ENCODE peak calls at places on chromosome 20, in six cellular contexts. W is HFF-Myc, N is uterus, X is breast epithelium, Z is AG09309, J is GM06990. V is an unnamed sample.
A peak's percentile ranks its signal among the peaks of the same experiment; 100 is the strongest.

GRCh38 chr20:1600736-1601135 is 19.1 kb downstream of the SIRPB1 start:
- DNase-seq in W (no peak), N (no peak), X (no peak), Z (no peak), J (no peak), V (no peak)

GRCh38 chr20:23880426-23880825 is 878 bp upstream of the CST5 start:
- DNase-seq in W (no peak), N (no peak), X (no peak), Z (no peak), J (no peak), V (no peak)

GRCh38 chr20:46939031-46939430 is 44.4 kb downstream of the EYA2 start:
- DNase-seq in W (no peak), N (no peak), X (no peak), Z (no peak), J (no peak), V (no peak)

GRCh38 chr20:24915440-24915839 is 33.6 kb upstream of the CST7 start:
- DNase-seq in W (no peak), N (no peak), X (no peak), Z (no peak), J (no peak), V (no peak)

GRCh38 chr20:61896058-61896961 is 169.4 kb downstream of the TAF4 start:
- DNase-seq in W (no peak), N (no peak), X (no peak), Z (no peak), J (no peak), V (no peak)

GRCh38 chr20:62141397-62142251 is 1.6 kb downstream of the PSMA7 start:
- DNase-seq in W (no peak), N (no peak), X (no peak), Z (peak; percentile 18), J (no peak), V (no peak)

GRCh38 chr20:3209023-3209945 is at the start of gene ITPA:
- DNase-seq in W (no peak), N (peak; percentile 45), X (no peak), Z (no peak), J (peak; percentile 69), V (no peak)

GRCh38 chr20:41467690-41468089 is 101.1 kb upstream of the EMILIN3 start:
- DNase-seq in W (no peak), N (no peak), X (no peak), Z (no peak), J (no peak), V (no peak)

GRCh38 chr20:1390552-1391403 is 2.1 kb downstream of the FKBP1A start:
- DNase-seq in W (no peak), N (no peak), X (no peak), Z (no peak), J (no peak), V (no peak)

GRCh38 chr20:29300579-29301551 is 1956.6 kb upstream of the DEFB115 start:
- DNase-seq in W (no peak), N (no peak), X (no peak), Z (no peak), J (no peak), V (no peak)

GRCh38 chr20:32385541-32385940 is 27.4 kb downstream of the ASXL1 start:
- DNase-seq in W (no peak), N (no peak), X (no peak), Z (no peak), J (no peak), V (no peak)

GRCh38 chr20:52601295-52601971 is 370.7 kb upstream of the TSHZ2 start:
- DNase-seq in W (peak; percentile 81), N (no peak), X (no peak), Z (peak; percentile 1), J (no peak), V (no peak)

GRCh38 chr20:32112862-32113261 is 3.3 kb downstream of the TM9SF4 start:
- DNase-seq in W (no peak), N (no peak), X (no peak), Z (no peak), J (no peak), V (no peak)

GRCh38 chr20:22559711-22560305 is 24.6 kb downstream of the FOXA2 start:
- DNase-seq in W (no peak), N (no peak), X (no peak), Z (no peak), J (no peak), V (no peak)

GRCh38 chr20:33796263-33796906 is 14.8 kb upstream of the CHMP4B start:
- DNase-seq in W (no peak), N (no peak), X (peak; percentile 75), Z (no peak), J (no peak), V (no peak)

GRCh38 chr20:44946266-44946852 is 13.8 kb downstream of the TOMM34 start:
- DNase-seq in W (no peak), N (no peak), X (no peak), Z (no peak), J (no peak), V (no peak)

GRCh38 chr20:34112600-34113061 is 588 bp upstream of the EIF2S2 start:
- DNase-seq in W (no peak), N (peak; percentile 33), X (no peak), Z (no peak), J (no peak), V (no peak)

GRCh38 chr20:9256359-9256758 is 187.5 kb downstream of the PLCB4 start:
- DNase-seq in W (no peak), N (no peak), X (no peak), Z (no peak), J (no peak), V (no peak)

GRCh38 chr20:45934046-45934586 is 367 bp upstream of the PCIF1 start:
- DNase-seq in W (no peak), N (no peak), X (no peak), Z (no peak), J (peak; percentile 48), V (no peak)

GRCh38 chr20:13251556-13251955 is 30.5 kb downstream of the ISM1 start:
- DNase-seq in W (no peak), N (no peak), X (no peak), Z (no peak), J (no peak), V (no peak)

GRCh38 chr20:10634683-10635411 is 39.0 kb downstream of the JAG1 start:
- DNase-seq in W (no peak), N (no peak), X (no peak), Z (peak; percentile 81), J (no peak), V (no peak)

GRCh38 chr20:5198651-5198924 is 71.8 kb downstream of the CDS2 start:
- DNase-seq in W (no peak), N (no peak), X (no peak), Z (no peak), J (no peak), V (no peak)

GRCh38 chr20:9578584-9578983 is 64.2 kb downstream of the LAMP5 start:
- DNase-seq in W (no peak), N (no peak), X (no peak), Z (no peak), J (peak; percentile 3), V (no peak)

GRCh38 chr20:59082077-59082740 is 39.6 kb upstream of the PRELID3B start:
- DNase-seq in W (peak; percentile 6), N (no peak), X (no peak), Z (no peak), J (no peak), V (peak; percentile 35)

GRCh38 chr20:8246153-8246552 is 114.1 kb downstream of the PLCB1 start:
- DNase-seq in W (no peak), N (no peak), X (no peak), Z (no peak), J (no peak), V (no peak)

GRCh38 chr20:17499041-17499440 is 32.1 kb downstream of the BFSP1 start:
- DNase-seq in W (no peak), N (no peak), X (no peak), Z (no peak), J (no peak), V (no peak)

GRCh38 chr20:46129955-46130481 is 11.9 kb downstream of the CD40 start:
- DNase-seq in W (no peak), N (no peak), X (peak; percentile 10), Z (no peak), J (peak; percentile 40), V (no peak)

GRCh38 chr20:44056010-44056698 is 130.8 kb downstream of the JPH2 start:
- DNase-seq in W (no peak), N (no peak), X (no peak), Z (no peak), J (no peak), V (no peak)

GRCh38 chr20:37397076-37397953 is 51.4 kb downstream of the SRC start:
- DNase-seq in W (no peak), N (no peak), X (no peak), Z (no peak), J (no peak), V (no peak)
- H3K4me3 ChIP-seq in W (no peak overlapping the region), N (no peak overlapping the region), X (no peak overlapping the region), Z (no peak overlapping the region), J (no peak overlapping the region), V (no peak overlapping the region)

DNA sequence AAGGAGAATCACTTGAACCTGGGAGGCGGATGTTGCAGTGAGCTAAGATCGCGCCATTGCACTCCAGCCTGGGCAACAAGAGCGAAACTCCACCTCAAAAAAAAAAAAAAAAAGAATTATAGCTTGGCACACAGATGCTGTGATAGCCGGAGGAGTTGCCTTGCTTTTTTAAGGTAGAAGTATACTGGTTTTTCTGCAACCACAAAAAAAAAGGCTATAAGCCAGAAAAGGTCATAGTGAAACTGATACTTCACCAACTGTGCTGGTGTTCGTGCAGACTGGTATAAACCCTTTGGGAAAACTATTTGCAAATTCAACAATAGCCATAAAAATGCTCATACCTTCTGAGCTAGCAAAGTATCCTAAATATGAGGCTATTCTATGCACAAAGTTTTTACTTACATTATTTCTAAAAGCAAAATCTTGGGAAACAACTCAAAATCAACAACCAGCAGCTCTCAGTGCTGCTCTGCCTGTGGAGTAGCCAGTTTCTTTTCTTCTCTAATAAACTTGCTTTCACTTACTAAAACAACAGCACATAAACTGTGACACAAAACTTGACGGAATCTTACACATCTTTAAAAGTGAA is 44.0 kb downstream of the B4GALT5 start:
- DNase-seq in W (no peak), N (no peak), X (no peak), Z (no peak), J (peak; percentile 80), V (no peak)
- H3K4me3 ChIP-seq in W (no peak overlapping the region), N (no peak overlapping the region), X (peak overlapping the region; percentile 10), Z (no peak overlapping the region), J (peak overlapping the region; percentile 36), V (no peak overlapping the region)

GRCh38 chr20:63709149-63709527 is 1.3 kb downstream of the ZGPAT start:
- DNase-seq in W (no peak), N (no peak), X (no peak), Z (no peak), J (no peak), V (no peak)
- H3K4me3 ChIP-seq in W (peak overlapping the region; percentile 90), N (no peak overlapping the region), X (peak overlapping the region; percentile 91), Z (peak overlapping the region; percentile 60), J (peak overlapping the region; percentile 83), V (peak overlapping the region; percentile 76)

GRCh38 chr20:60804918-60805631 is 447.0 kb upstream of the CDH4 start:
- DNase-seq in W (no peak), N (no peak), X (no peak), Z (no peak), J (no peak), V (no peak)
- H3K4me3 ChIP-seq in W (no peak overlapping the region), N (no peak overlapping the region), X (peak overlapping the region; percentile 23), Z (no peak overlapping the region), J (no peak overlapping the region), V (no peak overlapping the region)

GRCh38 chr20:15799871-15800270 is 773.4 kb downstream of the KIF16B start:
- DNase-seq in W (no peak), N (no peak), X (no peak), Z (no peak), J (no peak), V (no peak)
- H3K4me3 ChIP-seq in W (no peak overlapping the region), N (no peak overlapping the region), X (no peak overlapping the region), Z (no peak overlapping the region), J (no peak overlapping the region), V (no peak overlapping the region)